ENCODE peak calls at places on chromosome 1, in six cellular contexts. One of them, this sample, is unnamed.

GRCh38 chr1:212267017-212267416 is 18.2 kb upstream of the PPP2R5A start:
- DNase-seq in HT1080: no peak
- DNase-seq in type B pancreatic cell: no peak
- DNase-seq in stimulated activated CD8-positive, alpha-beta memory T cell treated with anti-CD3 and anti-CD28 coated beads, Interleukin-15, amount 100 ng/mL, for 48 hours: no peak
- DNase-seq in stimulated activated CD4-positive, alpha-beta T cell treated with anti-CD3 and anti-CD28 coated beads, TNF-alpha, amount 100 ng/mL, for 4 hours: no peak
- DNase-seq in left ventricle myocardium superior: no peak
- DNase-seq in this sample: no peak

GRCh38 chr1:202221911-202222909 is 28.6 kb downstream of the LGR6 start:
- DNase-seq in HT1080: no peak
- DNase-seq in type B pancreatic cell: no peak
- DNase-seq in stimulated activated CD8-positive, alpha-beta memory T cell treated with anti-CD3 and anti-CD28 coated beads, Interleukin-15, amount 100 ng/mL, for 48 hours: no peak
- DNase-seq in stimulated activated CD4-positive, alpha-beta T cell treated with anti-CD3 and anti-CD28 coated beads, TNF-alpha, amount 100 ng/mL, for 4 hours: no peak
- DNase-seq in left ventricle myocardium superior: no peak
- DNase-seq in this sample: no peak

GRCh38 chr1:93021539-93022134 is 57.4 kb upstream of the MTF2 start:
- DNase-seq in HT1080: peak
- DNase-seq in type B pancreatic cell: no peak
- DNase-seq in stimulated activated CD8-positive, alpha-beta memory T cell treated with anti-CD3 and anti-CD28 coated beads, Interleukin-15, amount 100 ng/mL, for 48 hours: no peak
- DNase-seq in stimulated activated CD4-positive, alpha-beta T cell treated with anti-CD3 and anti-CD28 coated beads, TNF-alpha, amount 100 ng/mL, for 4 hours: no peak
- DNase-seq in left ventricle myocardium superior: no peak
- DNase-seq in this sample: peak

GRCh38 chr1:28199328-28200233 is 23.1 kb upstream of the PTAFR start:
- DNase-seq in HT1080: no peak
- DNase-seq in type B pancreatic cell: no peak
- DNase-seq in stimulated activated CD8-positive, alpha-beta memory T cell treated with anti-CD3 and anti-CD28 coated beads, Interleukin-15, amount 100 ng/mL, for 48 hours: peak
- DNase-seq in stimulated activated CD4-positive, alpha-beta T cell treated with anti-CD3 and anti-CD28 coated beads, TNF-alpha, amount 100 ng/mL, for 4 hours: peak
- DNase-seq in left ventricle myocardium superior: no peak
- DNase-seq in this sample: no peak

GRCh38 chr1:211924256-211924655 is 93.7 kb upstream of the LPGAT1 start:
- DNase-seq in HT1080: no peak
- DNase-seq in type B pancreatic cell: no peak
- DNase-seq in stimulated activated CD8-positive, alpha-beta memory T cell treated with anti-CD3 and anti-CD28 coated beads, Interleukin-15, amount 100 ng/mL, for 48 hours: no peak
- DNase-seq in stimulated activated CD4-positive, alpha-beta T cell treated with anti-CD3 and anti-CD28 coated beads, TNF-alpha, amount 100 ng/mL, for 4 hours: no peak
- DNase-seq in left ventricle myocardium superior: no peak
- DNase-seq in this sample: no peak

GRCh38 chr1:70994753-70995152 is 52.9 kb downstream of the PTGER3 start:
- DNase-seq in HT1080: no peak
- DNase-seq in type B pancreatic cell: no peak
- DNase-seq in stimulated activated CD8-positive, alpha-beta memory T cell treated with anti-CD3 and anti-CD28 coated beads, Interleukin-15, amount 100 ng/mL, for 48 hours: no peak
- DNase-seq in stimulated activated CD4-positive, alpha-beta T cell treated with anti-CD3 and anti-CD28 coated beads, TNF-alpha, amount 100 ng/mL, for 4 hours: no peak
- DNase-seq in left ventricle myocardium superior: no peak
- DNase-seq in this sample: no peak

GRCh38 chr1:7511381-7511780 is 259.7 kb upstream of the VAMP3 start:
- DNase-seq in HT1080: no peak
- DNase-seq in type B pancreatic cell: no peak
- DNase-seq in stimulated activated CD8-positive, alpha-beta memory T cell treated with anti-CD3 and anti-CD28 coated beads, Interleukin-15, amount 100 ng/mL, for 48 hours: no peak
- DNase-seq in stimulated activated CD4-positive, alpha-beta T cell treated with anti-CD3 and anti-CD28 coated beads, TNF-alpha, amount 100 ng/mL, for 4 hours: no peak
- DNase-seq in left ventricle myocardium superior: no peak
- DNase-seq in this sample: no peak

GRCh38 chr1:2523891-2524609 is 2.3 kb downstream of the PANK4 start:
- DNase-seq in HT1080: no peak
- DNase-seq in type B pancreatic cell: no peak
- DNase-seq in stimulated activated CD8-positive, alpha-beta memory T cell treated with anti-CD3 and anti-CD28 coated beads, Interleukin-15, amount 100 ng/mL, for 48 hours: no peak
- DNase-seq in stimulated activated CD4-positive, alpha-beta T cell treated with anti-CD3 and anti-CD28 coated beads, TNF-alpha, amount 100 ng/mL, for 4 hours: no peak
- DNase-seq in left ventricle myocardium superior: no peak
- DNase-seq in this sample: no peak

GRCh38 chr1:240956424-240956823 is 344.5 kb upstream of the GREM2 start:
- DNase-seq in HT1080: no peak
- DNase-seq in type B pancreatic cell: no peak
- DNase-seq in stimulated activated CD8-positive, alpha-beta memory T cell treated with anti-CD3 and anti-CD28 coated beads, Interleukin-15, amount 100 ng/mL, for 48 hours: no peak
- DNase-seq in stimulated activated CD4-positive, alpha-beta T cell treated with anti-CD3 and anti-CD28 coated beads, TNF-alpha, amount 100 ng/mL, for 4 hours: no peak
- DNase-seq in left ventricle myocardium superior: no peak
- DNase-seq in this sample: no peak

GRCh38 chr1:40974945-40975344 is 4.6 kb upstream of the CTPS1 start:
- DNase-seq in HT1080: no peak
- DNase-seq in type B pancreatic cell: no peak
- DNase-seq in stimulated activated CD8-positive, alpha-beta memory T cell treated with anti-CD3 and anti-CD28 coated beads, Interleukin-15, amount 100 ng/mL, for 48 hours: no peak
- DNase-seq in stimulated activated CD4-positive, alpha-beta T cell treated with anti-CD3 and anti-CD28 coated beads, TNF-alpha, amount 100 ng/mL, for 4 hours: no peak
- DNase-seq in left ventricle myocardium superior: no peak
- DNase-seq in this sample: no peak

GRCh38 chr1:1069061-1069710 is 4.9 kb downstream of the RNF223 start:
- DNase-seq in HT1080: peak
- DNase-seq in type B pancreatic cell: peak
- DNase-seq in stimulated activated CD8-positive, alpha-beta memory T cell treated with anti-CD3 and anti-CD28 coated beads, Interleukin-15, amount 100 ng/mL, for 48 hours: peak
- DNase-seq in stimulated activated CD4-positive, alpha-beta T cell treated with anti-CD3 and anti-CD28 coated beads, TNF-alpha, amount 100 ng/mL, for 4 hours: peak
- DNase-seq in left ventricle myocardium superior: peak
- DNase-seq in this sample: peak

GRCh38 chr1:186152227-186152944 is 222.7 kb downstream of the TPR start:
- DNase-seq in HT1080: peak
- DNase-seq in type B pancreatic cell: no peak
- DNase-seq in stimulated activated CD8-positive, alpha-beta memory T cell treated with anti-CD3 and anti-CD28 coated beads, Interleukin-15, amount 100 ng/mL, for 48 hours: no peak
- DNase-seq in stimulated activated CD4-positive, alpha-beta T cell treated with anti-CD3 and anti-CD28 coated beads, TNF-alpha, amount 100 ng/mL, for 4 hours: no peak
- DNase-seq in left ventricle myocardium superior: no peak
- DNase-seq in this sample: peak

GRCh38 chr1:88608139-88608943 is 75.7 kb upstream of the PKN2 start:
- DNase-seq in HT1080: peak
- DNase-seq in type B pancreatic cell: no peak
- DNase-seq in stimulated activated CD8-positive, alpha-beta memory T cell treated with anti-CD3 and anti-CD28 coated beads, Interleukin-15, amount 100 ng/mL, for 48 hours: no peak
- DNase-seq in stimulated activated CD4-positive, alpha-beta T cell treated with anti-CD3 and anti-CD28 coated beads, TNF-alpha, amount 100 ng/mL, for 4 hours: no peak
- DNase-seq in left ventricle myocardium superior: no peak
- DNase-seq in this sample: peak

GRCh38 chr1:20410555-20410954 is 75.5 kb downstream of the CAMK2N1 start:
- DNase-seq in HT1080: no peak
- DNase-seq in type B pancreatic cell: no peak
- DNase-seq in stimulated activated CD8-positive, alpha-beta memory T cell treated with anti-CD3 and anti-CD28 coated beads, Interleukin-15, amount 100 ng/mL, for 48 hours: no peak
- DNase-seq in stimulated activated CD4-positive, alpha-beta T cell treated with anti-CD3 and anti-CD28 coated beads, TNF-alpha, amount 100 ng/mL, for 4 hours: no peak
- DNase-seq in left ventricle myocardium superior: no peak
- DNase-seq in this sample: no peak

GRCh38 chr1:19557609-19558051 is 72.3 kb upstream of the CAPZB start:
- DNase-seq in HT1080: peak
- DNase-seq in type B pancreatic cell: no peak
- DNase-seq in stimulated activated CD8-positive, alpha-beta memory T cell treated with anti-CD3 and anti-CD28 coated beads, Interleukin-15, amount 100 ng/mL, for 48 hours: no peak
- DNase-seq in stimulated activated CD4-positive, alpha-beta T cell treated with anti-CD3 and anti-CD28 coated beads, TNF-alpha, amount 100 ng/mL, for 4 hours: no peak
- DNase-seq in left ventricle myocardium superior: no peak
- DNase-seq in this sample: no peak

GRCh38 chr1:28510350-28511223 is 4.7 kb downstream of the RCC1 start:
- DNase-seq in HT1080: peak
- DNase-seq in type B pancreatic cell: no peak
- DNase-seq in stimulated activated CD8-positive, alpha-beta memory T cell treated with anti-CD3 and anti-CD28 coated beads, Interleukin-15, amount 100 ng/mL, for 48 hours: no peak
- DNase-seq in stimulated activated CD4-positive, alpha-beta T cell treated with anti-CD3 and anti-CD28 coated beads, TNF-alpha, amount 100 ng/mL, for 4 hours: no peak
- DNase-seq in left ventricle myocardium superior: no peak
- DNase-seq in this sample: no peak

This sample was measured in NCI-H460.